ENCODE peak calls at places on chromosome 21, in eight cellular contexts. One of them, this sample, is unnamed.

GRCh38 chr21:25903599-25903998 is 168.8 kb downstream of the GABPA start:
- DNase-seq in anterior cingulate cortex: no peak
- DNase-seq in central memory CD4-positive, alpha-beta T cell: no peak
- DNase-seq in stimulated activated CD4-positive, alpha-beta T cell treated with anti-CD3 and anti-CD28 coated beads, Interleukin-2, amount 100 ng/mL, for 24 hours: no peak
- DNase-seq in GM13976: no peak
- DNase-seq in Ammon's horn: no peak
- DNase-seq in EL: no peak
- DNase-seq in left colon: no peak
- DNase-seq in this sample: no peak

GRCh38 chr21:38716942-38717341 is 88.8 kb upstream of the ETS2 start:
- DNase-seq in Ammon's horn: no peak
- DNase-seq in left colon: no peak
- DNase-seq in anterior cingulate cortex: no peak
- DNase-seq in GM13976: no peak
- DNase-seq in central memory CD4-positive, alpha-beta T cell: no peak
- DNase-seq in EL: peak; percentile 26
- DNase-seq in stimulated activated CD4-positive, alpha-beta T cell treated with anti-CD3 and anti-CD28 coated beads, Interleukin-2, amount 100 ng/mL, for 24 hours: no peak
- DNase-seq in this sample: no peak

GRCh38 chr21:38861989-38862683 is 56.4 kb downstream of the ETS2 start:
- DNase-seq in anterior cingulate cortex: no peak
- DNase-seq in stimulated activated CD4-positive, alpha-beta T cell treated with anti-CD3 and anti-CD28 coated beads, Interleukin-2, amount 100 ng/mL, for 24 hours: no peak
- DNase-seq in Ammon's horn: no peak
- DNase-seq in central memory CD4-positive, alpha-beta T cell: no peak
- DNase-seq in left colon: no peak
- DNase-seq in EL: no peak
- DNase-seq in GM13976: no peak
- DNase-seq in this sample: peak; percentile 88

GRCh38 chr21:15896501-15896900 is 166.7 kb downstream of the USP25 start:
- DNase-seq in Ammon's horn: no peak
- DNase-seq in anterior cingulate cortex: no peak
- DNase-seq in EL: no peak
- DNase-seq in central memory CD4-positive, alpha-beta T cell: no peak
- DNase-seq in GM13976: no peak
- DNase-seq in stimulated activated CD4-positive, alpha-beta T cell treated with anti-CD3 and anti-CD28 coated beads, Interleukin-2, amount 100 ng/mL, for 24 hours: no peak
- DNase-seq in left colon: no peak
- DNase-seq in this sample: no peak

GRCh38 chr21:34274001-34274400 is 89.8 kb upstream of the KCNE2 start:
- DNase-seq in Ammon's horn: peak; percentile 26
- DNase-seq in stimulated activated CD4-positive, alpha-beta T cell treated with anti-CD3 and anti-CD28 coated beads, Interleukin-2, amount 100 ng/mL, for 24 hours: no peak
- DNase-seq in GM13976: no peak
- DNase-seq in anterior cingulate cortex: no peak
- DNase-seq in left colon: no peak
- DNase-seq in EL: peak; percentile 25
- DNase-seq in central memory CD4-positive, alpha-beta T cell: no peak
- DNase-seq in this sample: no peak

GRCh38 chr21:36709030-36709867 is 10.3 kb downstream of the SIM2 start:
- DNase-seq in Ammon's horn: no peak
- DNase-seq in stimulated activated CD4-positive, alpha-beta T cell treated with anti-CD3 and anti-CD28 coated beads, Interleukin-2, amount 100 ng/mL, for 24 hours: no peak
- DNase-seq in GM13976: peak; percentile 45
- DNase-seq in left colon: no peak
- DNase-seq in central memory CD4-positive, alpha-beta T cell: no peak
- DNase-seq in anterior cingulate cortex: no peak
- DNase-seq in EL: no peak
- DNase-seq in this sample: no peak

GRCh38 chr21:35904995-35905972 is 155.0 kb downstream of the SETD4 start:
- DNase-seq in anterior cingulate cortex: no peak
- DNase-seq in EL: peak; percentile 38
- DNase-seq in GM13976: no peak
- DNase-seq in stimulated activated CD4-positive, alpha-beta T cell treated with anti-CD3 and anti-CD28 coated beads, Interleukin-2, amount 100 ng/mL, for 24 hours: no peak
- DNase-seq in central memory CD4-positive, alpha-beta T cell: no peak
- DNase-seq in left colon: no peak
- DNase-seq in Ammon's horn: no peak
- DNase-seq in this sample: no peak

GRCh38 chr21:42524341-42525227 is 10.9 kb downstream of the SLC37A1 start:
- DNase-seq in anterior cingulate cortex: no peak
- DNase-seq in central memory CD4-positive, alpha-beta T cell: peak; percentile 17
- DNase-seq in GM13976: peak; percentile 82
- DNase-seq in EL: no peak
- DNase-seq in left colon: peak; percentile 83
- DNase-seq in stimulated activated CD4-positive, alpha-beta T cell treated with anti-CD3 and anti-CD28 coated beads, Interleukin-2, amount 100 ng/mL, for 24 hours: no peak
- DNase-seq in Ammon's horn: no peak
- DNase-seq in this sample: no peak

GRCh38 chr21:38619865-38620513 is 121.7 kb upstream of the ERG start:
- DNase-seq in Ammon's horn: no peak
- DNase-seq in left colon: no peak
- DNase-seq in central memory CD4-positive, alpha-beta T cell: no peak
- DNase-seq in GM13976: no peak
- DNase-seq in EL: no peak
- DNase-seq in stimulated activated CD4-positive, alpha-beta T cell treated with anti-CD3 and anti-CD28 coated beads, Interleukin-2, amount 100 ng/mL, for 24 hours: no peak
- DNase-seq in anterior cingulate cortex: no peak
- DNase-seq in this sample: no peak

GRCh38 chr21:32412162-32412997 is at the start of gene EVA1C:
- DNase-seq in GM13976: peak; percentile 33
- DNase-seq in anterior cingulate cortex: no peak
- DNase-seq in Ammon's horn: peak; percentile 50
- DNase-seq in stimulated activated CD4-positive, alpha-beta T cell treated with anti-CD3 and anti-CD28 coated beads, Interleukin-2, amount 100 ng/mL, for 24 hours: peak; percentile 80
- DNase-seq in left colon: peak; percentile 77
- DNase-seq in EL: peak; percentile 56
- DNase-seq in central memory CD4-positive, alpha-beta T cell: peak; percentile 84
- DNase-seq in this sample: no peak

This sample was measured in Jurkat, Clone E6-1.